ENCODE peak calls at places on chromosomes 1 and 21, in five cellular contexts. M is tibial artery, O is A549, Z is transverse colon, C is AG04450. N is an unnamed sample.

GRCh38 chr1:99589186-99589636 is 56.7 kb upstream of the PALMD start:
- DNase-seq in M (no peak), O (no peak), Z (peak), C (no peak), N (no peak)

GRCh38 chr1:193355179-193355578 is 168.8 kb upstream of the B3GALT2 start:
- DNase-seq in M (no peak), O (peak), Z (no peak), C (no peak), N (no peak)

GRCh38 chr1:42221952-42222606 is 57.5 kb upstream of the GUCA2A start:
- DNase-seq in M (no peak), O (no peak), Z (no peak), C (no peak), N (no peak)

GRCh38 chr1:200379431-200379755 is 30.4 kb downstream of the ZNF281 start:
- DNase-seq in M (no peak), O (peak), Z (no peak), C (peak), N (no peak)

GRCh38 chr21:27550258-27550657 is 583.4 kb upstream of the ADAMTS5 start:
- DNase-seq in M (no peak), O (no peak), Z (no peak), C (no peak), N (no peak)

GRCh38 chr1:4173731-4174130 is 273.7 kb upstream of the C1orf174 start:
- DNase-seq in M (peak), O (no peak), Z (no peak), C (no peak), N (no peak)

GRCh38 chr1:119275145-119275929 is 93.2 kb upstream of the HAO2 start:
- DNase-seq in M (no peak), O (peak), Z (peak), C (peak), N (no peak)

GRCh38 chr1:30323841-30324240 is 399.5 kb downstream of the MATN1 start:
- DNase-seq in M (peak), O (no peak), Z (no peak), C (no peak), N (no peak)

GRCh38 chr1:15684468-15685283 is 556 bp downstream of the PLEKHM2 start:
- DNase-seq in M (peak), O (peak), Z (peak), C (no peak), N (peak)

GRCh38 chr21:46294647-46295176 is 8.6 kb downstream of the YBEY start:
- DNase-seq in M (no peak), O (no peak), Z (no peak), C (peak), N (no peak)

GRCh38 chr21:44987886-44988606 is 48.2 kb downstream of the SLX9 start:
- DNase-seq in M (peak), O (no peak), Z (no peak), C (no peak), N (no peak)

GRCh38 chr1:22286491-22286890 is 143.6 kb upstream of the WNT4 start:
- DNase-seq in M (no peak), O (no peak), Z (no peak), C (no peak), N (no peak)

GRCh38 chr21:23152130-23152529 is 2153.9 kb downstream of the NCAM2 start:
- DNase-seq in M (no peak), O (no peak), Z (no peak), C (no peak), N (no peak)

GRCh38 chr1:38991638-38992449 is 768 bp downstream of the AKIRIN1 start:
- DNase-seq in M (peak), O (peak), Z (peak), C (no peak), N (peak)

GRCh38 chr1:224502459-224503160 is 68.0 kb upstream of the WDR26 start:
- DNase-seq in M (no peak), O (no peak), Z (peak), C (no peak), N (no peak)

GRCh38 chr1:90706437-90707362 is 10.4 kb downstream of the BARHL2 start:
- DNase-seq in M (no peak), O (no peak), Z (no peak), C (no peak), N (no peak)

GRCh38 chr1:31095298-31095981 is 29.9 kb upstream of the PUM1 start:
- DNase-seq in M (no peak), O (no peak), Z (no peak), C (peak), N (no peak)

GRCh38 chr1:56821462-56821797 is 2.2 kb upstream of the FYB2 start:
- DNase-seq in M (no peak), O (no peak), Z (no peak), C (no peak), N (no peak)

GRCh38 chr1:71351438-71351837 is 270.6 kb upstream of the ZRANB2 start:
- DNase-seq in M (no peak), O (no peak), Z (no peak), C (peak), N (no peak)

GRCh38 chr1:117651616-117652015 is 45.8 kb downstream of the TENT5C start:
- DNase-seq in M (no peak), O (no peak), Z (no peak), C (no peak), N (no peak)

GRCh38 chr1:200099040-200099439 is 71.5 kb downstream of the NR5A2 start:
- DNase-seq in M (no peak), O (no peak), Z (no peak), C (no peak), N (peak)

GRCh38 chr1:211699059-211699458 is 23.6 kb upstream of the NEK2 start:
- DNase-seq in M (no peak), O (no peak), Z (no peak), C (no peak), N (no peak)

GRCh38 chr1:223421676-223422075 is 28.5 kb downstream of the CCDC185 start:
- DNase-seq in M (no peak), O (no peak), Z (no peak), C (no peak), N (no peak)

GRCh38 chr1:228141871-228142615 is 2.0 kb downstream of the GUK1 start:
- DNase-seq in M (peak), O (no peak), Z (no peak), C (no peak), N (peak)

GRCh38 chr1:6208723-6209660 is 3.1 kb downstream of the RNF207 start:
- DNase-seq in M (no peak), O (no peak), Z (peak), C (no peak), N (no peak)

GRCh38 chr1:231068772-231069171 is 28.7 kb upstream of the FAM89A start:
- DNase-seq in M (no peak), O (no peak), Z (no peak), C (no peak), N (no peak)
- TF ChIP-seq CTCF in M (no peak), O (no peak), Z (no peak), C (no peak), N (no peak)

DNA sequence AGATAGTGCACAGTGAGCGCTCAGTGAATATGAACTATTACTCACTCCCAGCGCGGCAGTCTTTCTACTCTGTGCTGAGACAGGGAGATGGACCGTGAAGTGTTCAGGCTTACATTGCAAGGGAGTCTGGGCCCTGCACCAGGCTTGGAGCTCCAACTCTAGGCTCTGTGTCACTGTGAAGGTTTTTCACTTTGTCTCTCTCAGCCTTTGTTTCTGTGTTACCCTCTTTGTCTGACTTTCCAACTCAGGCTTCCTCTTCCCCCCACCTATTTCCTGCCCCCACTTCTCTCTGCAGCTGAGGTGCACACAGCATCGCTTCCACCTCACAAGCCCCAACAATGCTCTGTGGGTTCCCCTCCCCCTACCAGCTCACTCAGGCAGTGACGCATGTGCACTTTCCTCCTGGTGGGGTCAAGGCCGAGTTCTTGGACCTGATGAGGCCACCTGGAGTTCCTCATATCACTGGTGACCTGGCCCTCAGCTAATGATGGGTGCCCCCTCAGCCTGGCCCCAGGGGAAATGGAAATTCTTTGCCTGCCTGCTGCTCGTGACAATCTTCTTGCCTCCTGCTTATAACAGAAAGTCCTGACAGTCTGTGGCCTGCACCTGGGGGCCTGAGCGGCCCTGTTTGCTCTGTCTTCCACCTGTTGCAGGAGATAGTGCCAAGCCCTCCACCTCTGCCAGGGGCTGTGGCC is 1.1 kb upstream of the LCK start:
- DNase-seq in M (no peak), O (no peak), Z (peak), C (no peak), N (peak)
- H3K4me3 ChIP-seq in M (no peak), O (no peak), Z (no peak), C (no peak), N (peak)

DNA sequence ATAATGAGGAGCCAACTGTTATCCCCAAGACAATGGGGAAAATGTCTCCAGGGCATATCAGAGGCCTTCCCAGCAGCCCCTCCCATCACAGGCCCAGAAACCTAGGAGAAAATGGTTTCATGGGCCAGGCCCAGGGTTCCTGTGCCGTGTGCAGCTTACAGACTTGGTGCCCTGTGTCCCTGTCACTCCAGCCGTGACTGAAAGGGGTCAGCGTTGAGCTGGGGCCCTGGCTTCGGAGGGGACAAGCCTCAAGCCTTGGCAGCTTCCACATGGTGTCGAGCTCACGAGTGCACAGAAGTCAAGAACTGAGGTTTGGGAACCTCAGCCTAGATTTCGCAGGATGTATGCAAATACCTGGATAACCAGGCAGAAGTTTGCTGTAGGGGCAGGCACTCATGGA is 18.1 kb downstream of the SIPA1L2 start:
- DNase-seq in M (no peak), O (no peak), Z (no peak), C (no peak), N (no peak)
- TF ChIP-seq CTCF in M (no peak), O (peak), Z (no peak), C (no peak), N (no peak)

DNA sequence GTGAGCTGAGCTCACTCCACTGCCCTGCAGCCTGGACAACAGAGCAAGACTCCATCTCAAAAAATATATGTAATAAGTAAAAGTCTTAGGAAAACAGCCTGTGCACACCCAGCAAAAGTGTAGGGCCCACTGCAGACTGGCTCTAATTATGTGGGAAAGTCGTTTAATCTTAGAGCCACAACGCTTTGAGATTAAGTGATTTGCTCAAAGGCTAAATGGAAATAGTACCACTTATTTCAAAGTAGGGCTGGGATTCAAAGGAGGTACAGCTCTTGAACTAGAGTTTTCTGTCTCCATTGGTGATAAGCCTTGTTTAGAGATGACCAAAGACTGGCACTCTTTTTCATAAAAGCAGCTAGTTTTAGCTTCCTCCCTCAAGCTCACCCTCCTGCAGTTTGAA is 2.2 kb downstream of the TACSTD2 start:
- DNase-seq in M (no peak), O (no peak), Z (no peak), C (no peak), N (no peak)
- H3K4me3 ChIP-seq in M (no peak), O (no peak), Z (no peak), C (no peak), N (no peak)

DNA sequence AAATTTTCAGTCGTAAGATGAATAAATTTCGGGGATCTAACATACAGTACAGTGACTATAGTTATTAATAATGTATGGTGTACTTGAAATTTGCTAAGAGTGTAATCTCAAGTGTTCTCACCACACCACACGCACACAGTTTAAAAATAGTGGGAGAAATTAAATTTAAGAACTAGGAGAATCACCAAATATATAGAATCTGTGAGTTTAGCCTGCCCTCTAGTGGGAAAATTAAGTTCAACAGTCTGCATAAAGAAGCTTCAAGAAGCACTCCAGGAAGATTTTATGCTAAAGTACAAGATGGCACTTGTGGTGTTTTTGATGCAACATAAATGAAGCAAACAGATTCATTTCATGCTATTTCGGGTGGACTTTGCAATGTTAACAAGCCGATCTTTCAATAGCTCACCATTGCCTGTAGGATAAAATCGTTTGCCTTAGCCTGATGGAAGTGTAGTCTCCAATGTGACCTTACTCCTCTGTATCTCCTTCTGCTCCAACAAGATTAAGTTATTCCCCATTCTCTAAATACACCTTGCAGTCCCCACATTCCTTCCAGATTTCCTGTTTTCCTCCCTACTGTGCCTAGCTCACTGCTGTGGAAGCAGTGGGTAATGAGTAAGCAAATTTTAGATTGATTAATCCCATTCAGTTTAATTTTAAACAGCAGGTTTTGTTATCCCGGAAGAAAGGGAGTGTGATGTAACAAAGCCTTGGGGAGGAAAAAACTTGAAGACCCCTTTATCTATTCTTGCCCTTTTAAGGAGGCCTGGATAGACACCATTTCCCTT is 8.7 kb upstream of the PIK3C2B start:
- DNase-seq in M (no peak), O (peak), Z (no peak), C (peak), N (no peak)
- TF ChIP-seq CTCF in M (peak), O (peak), Z (peak), C (peak), N (peak)

GRCh38 chr1:235074335-235075120 is 54.1 kb downstream of the TOMM20 start:
- DNase-seq in M (no peak), O (peak), Z (peak), C (no peak), N (peak)
- H3K4me3 ChIP-seq in M (peak), O (peak), Z (no peak), C (peak), N (peak)

GRCh38 chr1:165695011-165695410 is 3.4 kb downstream of the ALDH9A1 start:
- DNase-seq in M (no peak), O (no peak), Z (no peak), C (no peak), N (no peak)

GRCh38 chr1:165699577-165699976 is 1.2 kb upstream of the ALDH9A1 start:
- DNase-seq in M (no peak), O (no peak), Z (no peak), C (no peak), N (no peak)

GRCh38 chr1:165696625-165697100 is 1.7 kb downstream of the ALDH9A1 start:
- DNase-seq in M (no peak), O (no peak), Z (no peak), C (peak), N (no peak)

GRCh38 chr1:165697491-165697880 is 876 bp downstream of the ALDH9A1 start:
- DNase-seq in M (no peak), O (no peak), Z (no peak), C (no peak), N (no peak)

DNA sequence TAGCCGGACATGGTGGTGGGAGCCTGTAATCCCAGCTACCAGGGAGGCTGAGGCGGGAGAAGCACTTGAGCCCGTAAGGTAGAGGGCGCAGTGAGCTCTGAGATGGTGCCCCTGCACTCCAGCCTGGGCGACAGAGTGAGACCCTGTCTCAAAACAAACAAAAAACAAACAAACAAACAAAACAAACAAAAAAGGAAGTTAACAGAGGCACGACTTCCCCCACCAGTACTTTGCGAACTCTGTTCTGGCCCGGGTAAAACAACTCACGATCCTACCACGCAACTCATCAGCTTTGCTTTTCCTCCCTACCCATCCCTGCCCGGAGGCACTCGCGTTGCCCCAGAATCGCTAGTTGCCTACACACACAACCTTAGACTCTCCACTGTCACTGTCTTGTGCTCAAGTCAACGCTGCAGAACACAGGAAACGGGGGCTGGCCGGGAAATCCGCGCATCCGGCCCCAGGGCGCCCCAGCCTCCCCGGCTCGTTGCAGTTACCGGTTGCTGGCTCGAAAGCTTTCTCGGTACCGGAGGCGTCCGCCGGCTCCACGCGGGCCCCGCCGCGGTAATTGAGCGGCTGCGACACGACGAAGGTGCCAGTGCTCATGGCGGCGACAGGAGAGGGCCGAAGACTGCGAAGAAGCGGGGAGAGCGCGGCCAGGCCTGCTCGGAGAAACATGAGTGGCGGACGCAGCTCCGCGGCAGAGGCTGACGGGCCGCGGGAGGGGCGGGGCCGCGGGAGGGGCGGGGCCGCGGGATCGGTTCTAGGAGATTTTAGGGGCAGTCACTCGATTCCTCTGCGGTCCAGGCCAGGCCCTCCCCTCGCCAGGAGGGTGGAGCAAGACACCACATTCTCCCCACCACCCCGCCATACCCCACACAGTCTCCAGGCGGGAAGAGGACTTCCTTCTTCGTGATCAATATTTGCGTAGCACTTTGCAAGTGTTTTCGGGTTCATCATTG is at the start of gene ALDH9A1:
- DNase-seq in M (peak), O (peak), Z (peak), C (peak), N (peak)
- TF ChIP-seq CTCF in M (no peak), O (peak), Z (peak), C (peak), N (no peak)

GRCh38 chr1:205652984-205653383 is 21.2 kb upstream of the ELK4 start:
- DNase-seq in M (no peak), O (no peak), Z (no peak), C (no peak), N (no peak)

GRCh38 chr1:205658943-205659581 is 21.2 kb downstream of the SLC45A3 start:
- DNase-seq in M (peak), O (peak), Z (peak), C (no peak), N (peak)

GRCh38 chr1:205660361-205660760 is 19.9 kb downstream of the SLC45A3 start:
- DNase-seq in M (no peak), O (no peak), Z (no peak), C (no peak), N (no peak)

GRCh38 chr1:205661429-205662134 is 18.7 kb downstream of the SLC45A3 start:
- DNase-seq in M (no peak), O (no peak), Z (no peak), C (no peak), N (no peak)

GRCh38 chr1:205656236-205656635 is 24.1 kb downstream of the SLC45A3 start:
- DNase-seq in M (no peak), O (no peak), Z (no peak), C (no peak), N (no peak)
- H3K4me3 ChIP-seq in M (no peak), O (no peak), Z (no peak), C (no peak), N (no peak)

GRCh38 chr21:42939581-42940413 is 14.4 kb upstream of the ERVH48-1 start:
- DNase-seq in M (peak), O (peak), Z (peak), C (peak), N (peak)

GRCh38 chr21:42941696-42942085 is 16.3 kb upstream of the ERVH48-1 start:
- DNase-seq in M (no peak), O (no peak), Z (no peak), C (no peak), N (no peak)

GRCh38 chr21:42937960-42938580 is 12.6 kb upstream of the ERVH48-1 start:
- DNase-seq in M (no peak), O (no peak), Z (no peak), C (no peak), N (no peak)

DNA sequence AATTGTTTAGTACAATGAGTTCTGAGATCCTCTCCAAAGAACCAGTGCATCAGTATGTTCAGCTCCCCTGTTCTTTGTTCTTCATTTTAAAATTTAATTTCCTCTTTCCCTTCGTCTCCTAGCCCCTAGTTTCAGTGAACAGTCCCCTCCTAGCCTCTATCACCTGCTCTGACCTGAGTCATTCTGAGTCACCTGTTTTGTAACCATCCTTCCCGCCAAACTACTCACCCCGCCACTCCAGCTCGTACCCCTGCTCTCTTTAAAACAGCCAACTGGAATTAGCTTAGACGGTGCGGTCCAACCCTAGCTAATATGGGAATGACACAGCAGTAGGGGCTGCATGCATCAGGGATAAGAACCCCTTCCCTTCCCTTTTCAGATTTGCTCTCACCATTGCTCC is 16.8 kb upstream of the ERVH48-1 start:
- DNase-seq in M (no peak), O (no peak), Z (no peak), C (no peak), N (no peak)
- TF ChIP-seq CTCF in M (no peak), O (no peak), Z (no peak), C (no peak), N (no peak)